ENCODE peak calls at places on chromosome 3, in five cellular contexts. H is activated naive CD4-positive, alpha-beta T cell; R is activated CD4-positive, alpha-beta T cell treated with anti-CD3 and anti-CD28 coated beads for 24 hours; D is cardiac muscle cell; L is D341Med. Y is an unnamed sample.

GRCh38 chr3:72413228-72413627 is 435.0 kb downstream of the SHQ1 start:
- DNase-seq in D (peak; percentile 75), L (no peak), H (no peak), R (no peak), Y (no peak)

GRCh38 chr3:52792961-52793695 is 1.5 kb upstream of the ITIH3 start:
- DNase-seq in H (no peak), L (no peak), R (no peak), D (peak; percentile 27), Y (no peak)

GRCh38 chr3:57896046-57896445 is 112.2 kb upstream of the FLNB start:
- DNase-seq in R (no peak), H (no peak), D (no peak), L (no peak), Y (no peak)

GRCh38 chr3:177824190-177824786 is 627.0 kb upstream of the TBL1XR1 start:
- DNase-seq in D (peak; percentile 94), L (no peak), H (no peak), R (no peak), Y (no peak)

GRCh38 chr3:17825298-17825697 is 82.9 kb upstream of the TBC1D5 start:
- DNase-seq in R (no peak), D (no peak), L (no peak), H (no peak), Y (no peak)

GRCh38 chr3:151305081-151305777 is 11.4 kb downstream of the GPR87 start:
- DNase-seq in L (peak; percentile 28), H (no peak), R (no peak), D (peak; percentile 98), Y (peak; percentile 97)

GRCh38 chr3:114274929-114275328 is 18.9 kb upstream of the TIGIT start:
- DNase-seq in H (no peak), D (peak; percentile 37), L (no peak), R (no peak), Y (no peak)

GRCh38 chr3:13263770-13264467 is 156.2 kb downstream of the NUP210 start:
- DNase-seq in H (no peak), D (no peak), R (no peak), L (no peak), Y (no peak)

GRCh38 chr3:190097617-190098016 is 23.1 kb downstream of the P3H2 start:
- DNase-seq in R (no peak), H (no peak), L (no peak), D (peak; percentile 58), Y (no peak)

GRCh38 chr3:123287051-123287961 is 85.6 kb downstream of the SEC22A start:
- DNase-seq in H (no peak), D (no peak), L (peak; percentile 12), R (no peak), Y (no peak)

GRCh38 chr3:39485547-39485946 is 18.1 kb downstream of the MOBP start:
- DNase-seq in H (no peak), R (no peak), L (no peak), D (no peak), Y (no peak)

GRCh38 chr3:12193485-12194165 is 34.9 kb upstream of the TIMP4 start:
- DNase-seq in R (peak; percentile 25), H (no peak), D (peak; percentile 98), L (no peak), Y (peak; percentile 98)

GRCh38 chr3:195095035-195095703 is 175.8 kb downstream of the XXYLT1 start:
- DNase-seq in D (no peak), L (no peak), R (no peak), H (no peak), Y (no peak)

GRCh38 chr3:198030125-198030524 is 70.1 kb downstream of the LMLN start:
- DNase-seq in H (no peak), L (no peak), D (no peak), R (no peak), Y (no peak)

GRCh38 chr3:3191675-3192480 is 12.4 kb upstream of the CRBN start:
- DNase-seq in R (no peak), L (no peak), H (peak; percentile 3), D (peak; percentile 48), Y (no peak)

GRCh38 chr3:172339892-172340291 is 108.4 kb downstream of the GHSR start:
- DNase-seq in H (no peak), R (no peak), D (no peak), L (no peak), Y (no peak)

GRCh38 chr3:2514031-2514430 is 415.4 kb downstream of the CNTN4 start:
- DNase-seq in D (no peak), L (no peak), R (no peak), H (no peak), Y (no peak)

GRCh38 chr3:60854762-60855161 is 396.5 kb downstream of the FHIT start:
- DNase-seq in R (no peak), D (no peak), L (no peak), H (no peak), Y (no peak)

GRCh38 chr3:19347701-19348100 is 199.4 kb downstream of the KCNH8 start:
- DNase-seq in R (no peak), D (no peak), L (no peak), H (no peak), Y (no peak)

GRCh38 chr3:8445861-8446260 is 55.8 kb upstream of the LMCD1 start:
- DNase-seq in D (peak; percentile 97), R (no peak), L (no peak), H (no peak), Y (peak; percentile 72)

GRCh38 chr3:65326574-65326973 is 638.8 kb upstream of the ADAMTS9 start:
- DNase-seq in H (no peak), R (no peak), D (no peak), L (no peak), Y (no peak)

GRCh38 chr3:111690242-111690641 is 95.1 kb upstream of the ZBED2 start:
- DNase-seq in D (no peak), H (no peak), R (no peak), L (no peak), Y (no peak)

GRCh38 chr3:126098391-126098858 is 14.5 kb upstream of the SLC41A3 start:
- DNase-seq in R (no peak), D (no peak), L (peak; percentile 8), H (no peak), Y (no peak)

GRCh38 chr3:47578119-47578630 is 490 bp downstream of the CSPG5 start:
- DNase-seq in L (peak; percentile 91), H (peak; percentile 12), D (no peak), R (peak; percentile 12), Y (no peak)

GRCh38 chr3:120244834-120245225 is 40.2 kb downstream of the GPR156 start:
- DNase-seq in D (no peak), R (no peak), L (no peak), H (no peak), Y (no peak)

GRCh38 chr3:171775943-171776342 is 34.3 kb downstream of the PLD1 start:
- DNase-seq in L (no peak), H (no peak), D (no peak), R (no peak), Y (no peak)

GRCh38 chr3:47836986-47837385 is 34.0 kb downstream of the DHX30 start:
- DNase-seq in R (no peak), L (no peak), H (no peak), D (no peak), Y (no peak)

GRCh38 chr3:71857926-71858325 is 73.0 kb upstream of the PROK2 start:
- DNase-seq in D (peak; percentile 9), L (no peak), R (no peak), H (no peak), Y (no peak)

GRCh38 chr3:129000742-129001100 is 383 bp upstream of the EFCC1 start:
- DNase-seq in D (no peak), L (no peak), H (no peak), R (no peak), Y (no peak)